ENCODE peak calls at places on chromosomes 4 and X, in ten cellular contexts. O is GM23248, Q is GM23338, A is PC-3, P is Karpas-422, Z is MM.1S, F is OCI-LY7, L is PC-9, U is HCT116, D is SK-N-SH. G is an unnamed sample.
A peak's percentile ranks its signal among the peaks of the same experiment; 100 is the strongest.

GRCh38 chr4:37684154-37684553 is 2.0 kb downstream of the RELL1 start:
- DNase-seq in O (no peak), Q (no peak), A (no peak), P (no peak), Z (no peak), F (peak; percentile 76), L (no peak), U (no peak), D (no peak), G (no peak)

GRCh38 chrX:24668111-24668510 is 21.0 kb upstream of the PCYT1B start:
- DNase-seq in O (no peak), Q (no peak), A (no peak), P (no peak), Z (no peak), F (no peak), L (no peak), U (no peak), D (peak; percentile 22), G (no peak)

GRCh38 chr4:132818091-132818490 is 331.0 kb upstream of the PCDH10 start:
- DNase-seq in O (no peak), Q (peak; percentile 81), A (no peak), P (peak; percentile 47), Z (no peak), F (no peak), L (no peak), U (no peak), D (peak; percentile 1), G (peak; percentile 31)

GRCh38 chr4:155376387-155377268 is at the start of gene MAP9:
- DNase-seq in O (peak; percentile 75), Q (peak; percentile 99), A (peak; percentile 94), P (peak; percentile 100), Z (peak; percentile 98), F (peak; percentile 98), L (peak; percentile 85), U (no peak), D (peak; percentile 93), G (peak; percentile 97)

GRCh38 chrX:7389576-7389975 is 241.6 kb upstream of the PUDP start:
- DNase-seq in O (no peak), Q (no peak), A (no peak), P (no peak), Z (no peak), F (no peak), L (no peak), U (no peak), D (no peak), G (no peak)

GRCh38 chr4:167419468-167420133 is 185.3 kb upstream of the SPOCK3 start:
- DNase-seq in O (no peak), Q (peak; percentile 23), A (no peak), P (no peak), Z (no peak), F (no peak), L (no peak), U (no peak), D (peak; percentile 23), G (no peak)

GRCh38 chrX:39757971-39758370 is 339.8 kb downstream of the BCOR start:
- DNase-seq in O (peak; percentile 51), Q (no peak), A (no peak), P (no peak), Z (no peak), F (no peak), L (no peak), U (no peak), D (no peak), G (no peak)

GRCh38 chrX:96372313-96373046 is 312.2 kb upstream of the DIAPH2 start:
- DNase-seq in O (peak; percentile 66), Q (peak; percentile 67), A (peak; percentile 75), P (peak; percentile 61), Z (peak; percentile 59), F (peak; percentile 21), L (peak; percentile 7), U (peak; percentile 1), D (peak; percentile 38), G (peak; percentile 74)

GRCh38 chr4:86118696-86119095 is 241.2 kb downstream of the MAPK10 start:
- DNase-seq in O (peak; percentile 28), Q (no peak), A (no peak), P (no peak), Z (no peak), F (no peak), L (no peak), U (no peak), D (no peak), G (no peak)

GRCh38 chrX:39331062-39331704 is 529.9 kb downstream of the MID1IP1 start:
- DNase-seq in O (no peak), Q (no peak), A (no peak), P (no peak), Z (no peak), F (no peak), L (no peak), U (no peak), D (no peak), G (no peak)

GRCh38 chr4:87838207-87838606 is 5.4 kb downstream of the MEPE start:
- DNase-seq in O (peak; percentile 49), Q (peak; percentile 48), A (peak; percentile 53), P (peak; percentile 64), Z (no peak), F (no peak), L (no peak), U (no peak), D (no peak), G (no peak)

GRCh38 chr4:144190009-144190408 is 49.5 kb upstream of the GYPA start:
- DNase-seq in O (no peak), Q (peak; percentile 34), A (no peak), P (no peak), Z (no peak), F (no peak), L (no peak), U (no peak), D (no peak), G (no peak)

GRCh38 chr4:158159054-158159717 is 13.6 kb downstream of the GASK1B start:
- DNase-seq in O (peak; percentile 77), Q (no peak), A (peak; percentile 12), P (no peak), Z (peak; percentile 11), F (no peak), L (no peak), U (no peak), D (no peak), G (peak; percentile 36)

GRCh38 chrX:73903941-73904340 is 340.9 kb downstream of the CHIC1 start:
- DNase-seq in O (no peak), Q (no peak), A (no peak), P (no peak), Z (no peak), F (no peak), L (no peak), U (no peak), D (no peak), G (no peak)

DNA sequence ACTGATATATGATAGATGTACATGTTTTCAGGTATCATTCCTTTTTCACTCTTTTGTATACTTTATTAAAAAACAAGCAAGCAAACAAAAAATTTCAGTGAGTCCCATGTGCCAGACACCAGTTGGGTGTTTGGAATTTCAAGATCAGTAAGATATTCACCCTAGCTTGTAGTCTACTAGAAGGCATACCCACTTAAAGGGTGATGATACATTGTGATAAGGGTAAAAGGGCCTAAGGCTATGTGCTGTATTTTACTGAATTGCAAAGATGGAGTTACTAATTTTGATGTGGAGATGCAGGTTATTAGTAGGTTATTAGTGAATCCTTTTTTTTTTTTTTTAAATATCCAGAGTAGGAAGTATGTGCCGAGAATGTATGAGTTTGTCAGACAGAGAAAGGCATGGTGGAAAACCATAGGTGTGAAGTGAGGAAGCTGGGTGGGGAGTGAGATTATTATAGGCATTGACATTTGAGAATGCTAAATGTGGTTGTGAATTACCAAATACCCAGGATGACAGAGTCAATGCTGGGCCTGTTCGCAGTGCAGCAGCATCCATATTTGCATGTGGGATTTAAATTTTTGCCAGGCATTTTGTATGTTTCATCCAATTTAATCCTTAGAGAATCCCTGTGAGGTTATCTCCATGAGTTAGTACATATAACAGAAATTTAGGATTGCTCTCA is 10.1 kb downstream of the STIM2 start:
- DNase-seq in O (peak; percentile 15), Q (no peak), A (no peak), P (no peak), Z (no peak), F (no peak), L (no peak), U (no peak), D (peak; percentile 20), G (no peak)
- H2AFZ ChIP-seq in O (no peak overlapping the region), Q (no peak overlapping the region), A (no peak overlapping the region), P (no peak overlapping the region), Z (no peak overlapping the region), F (no peak overlapping the region), L (no peak overlapping the region), U (no peak overlapping the region), D (no peak overlapping the region), G (no peak overlapping the region)

DNA sequence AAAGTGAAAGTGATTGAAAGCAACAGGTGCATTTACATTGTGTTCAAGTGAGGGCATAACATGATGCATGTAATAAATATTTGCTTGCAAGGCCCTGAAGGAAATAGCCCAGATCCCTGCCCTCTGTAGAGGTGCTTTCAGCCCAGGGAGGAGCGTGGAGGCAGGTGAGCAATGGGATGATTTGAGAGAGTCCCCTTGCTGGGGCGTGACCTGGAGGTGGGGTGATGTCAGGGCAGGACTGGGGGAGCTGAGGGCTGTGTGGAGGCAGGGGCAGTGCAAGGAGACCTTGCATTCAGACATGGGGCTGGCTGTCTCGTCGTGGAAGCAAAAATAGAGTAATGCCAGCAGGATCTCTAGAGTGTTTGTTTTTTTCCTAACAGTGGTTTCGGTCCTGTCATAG is 39.5 kb upstream of the CLDN34 start:
- DNase-seq in O (no peak), Q (no peak), A (no peak), P (no peak), Z (no peak), F (no peak), L (no peak), U (no peak), D (no peak), G (no peak)
- H3K4me2 ChIP-seq in O (no peak overlapping the region), Q (peak overlapping the region; percentile 63), A (no peak overlapping the region), P (no peak overlapping the region), Z (no peak overlapping the region), F (no peak overlapping the region), L (no peak overlapping the region), U (no peak overlapping the region), D (no peak overlapping the region), G (no peak overlapping the region)

GRCh38 chrX:22746081-22746480 is 253.7 kb upstream of the DDX53 start:
- DNase-seq in O (no peak), Q (no peak), A (no peak), P (no peak), Z (no peak), F (no peak), L (no peak), U (no peak), D (no peak), G (no peak)
- H3K9me2 ChIP-seq in O (no peaks in the 10 kb centered on the region), Q (no peaks in the 10 kb centered on the region), A (no peaks in the 10 kb centered on the region), P (no peaks in the 10 kb centered on the region), Z (no peaks in the 10 kb centered on the region), F (no peaks in the 10 kb centered on the region), L (no peaks in the 10 kb centered on the region), U (no peaks in the 10 kb centered on the region), D (no peaks in the 10 kb centered on the region), G (no peaks in the 10 kb centered on the region)

DNA sequence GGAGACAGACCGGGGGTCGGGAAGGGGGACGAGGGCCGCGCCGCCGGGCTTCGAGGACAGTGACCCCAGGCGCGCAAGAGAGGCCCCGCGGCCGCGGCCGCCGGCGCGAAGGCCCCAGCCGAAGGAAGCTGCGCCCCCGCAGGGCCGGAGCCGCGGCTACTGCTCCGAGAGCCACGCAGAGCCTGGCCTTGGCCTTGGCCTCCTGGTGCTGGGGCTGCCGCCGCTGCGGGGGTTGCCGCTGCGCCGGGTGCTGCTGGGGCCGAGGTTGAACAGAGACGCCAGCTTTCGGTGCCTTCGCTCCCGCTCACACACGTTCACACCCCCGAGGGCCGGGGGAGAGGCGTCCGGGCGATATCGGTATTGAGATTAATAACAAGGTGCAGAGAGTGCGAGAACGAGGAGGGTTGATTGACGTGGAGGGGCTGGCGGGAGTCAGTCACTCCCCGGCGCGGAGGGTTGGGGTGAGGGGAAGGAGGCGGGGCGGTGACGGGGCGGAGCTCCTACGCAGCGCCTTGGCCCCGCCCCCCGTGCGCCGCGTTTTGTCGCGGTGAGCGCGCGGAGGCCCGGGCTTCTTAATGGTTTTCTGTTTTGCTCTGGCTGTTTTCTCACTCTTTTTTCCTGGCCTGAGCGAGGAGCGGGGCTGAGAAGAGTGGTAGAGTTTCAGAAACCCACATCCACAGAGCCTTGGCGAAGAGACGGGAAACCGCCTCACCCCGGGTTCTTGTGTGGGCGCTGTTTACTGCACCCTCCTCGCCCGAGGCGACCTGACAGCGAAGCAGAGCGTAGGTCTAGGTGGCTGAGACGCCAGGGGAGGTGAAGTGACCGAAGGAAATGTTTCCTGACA is 890 bp upstream of the CNOT6L start:
- DNase-seq in O (peak; percentile 95), Q (peak; percentile 95), A (peak; percentile 80), P (peak; percentile 92), Z (peak; percentile 96), F (peak; percentile 95), L (peak; percentile 80), U (peak; percentile 62), D (peak; percentile 94), G (peak; percentile 97)
- H2AFZ ChIP-seq in O (peak overlapping the region; percentile 99), Q (peak overlapping the region; percentile 94), A (peak overlapping the region; percentile 99), P (peak overlapping the region; percentile 79), Z (peak overlapping the region; percentile 78), F (peak overlapping the region; percentile 65), L (peak overlapping the region; percentile 99), U (peak overlapping the region; percentile 58), D (peak overlapping the region; percentile 79), G (peak overlapping the region; percentile 85)

G was measured in hepatocyte.